ENCODE peak calls at places on chromosomes 13 and 19, in six cellular contexts. X is NCI-H774; Q is AG04450; E is T1000; K is effector CD4-positive, alpha-beta T cell; T is AG10803. Z is an unnamed sample.

GRCh38 chr19:6519289-6519688 is 11.5 kb upstream of the TNFSF9 start:
- DNase-seq in X (no peak), Q (no peak), E (no peak), K (no peak), T (peak), Z (no peak)

GRCh38 chr13:36275190-36276002 is 22.2 kb downstream of the CCDC169 start:
- DNase-seq in X (no peak), Q (peak), E (no peak), K (no peak), T (peak), Z (peak)

GRCh38 chr13:50230365-50230978 is 215.2 kb downstream of the KCNRG start:
- DNase-seq in X (no peak), Q (no peak), E (no peak), K (no peak), T (peak), Z (peak)

GRCh38 chr13:83221256-83221655 is 661.0 kb downstream of the SLITRK1 start:
- DNase-seq in X (no peak), Q (no peak), E (no peak), K (no peak), T (no peak), Z (no peak)

GRCh38 chr19:38367041-38367440 is 7.3 kb upstream of the PSMD8 start:
- DNase-seq in X (no peak), Q (no peak), E (no peak), K (no peak), T (no peak), Z (no peak)

GRCh38 chr13:44874886-44875630 is 114.2 kb downstream of the NUFIP1 start:
- DNase-seq in X (no peak), Q (no peak), E (no peak), K (no peak), T (peak), Z (no peak)

GRCh38 chr19:13484141-13484540 is 22.1 kb downstream of the CACNA1A start:
- DNase-seq in X (no peak), Q (no peak), E (no peak), K (no peak), T (peak), Z (no peak)

GRCh38 chr19:10514211-10515145 is 2.8 kb downstream of the S1PR5 start:
- DNase-seq in X (no peak), Q (no peak), E (no peak), K (no peak), T (no peak), Z (no peak)

GRCh38 chr13:100721885-100722512 is 47.4 kb upstream of the TMTC4 start:
- DNase-seq in X (no peak), Q (peak), E (no peak), K (peak), T (peak), Z (no peak)

GRCh38 chr19:41563847-41564514 is 12.0 kb upstream of the CEACAM21 start:
- DNase-seq in X (no peak), Q (no peak), E (no peak), K (peak), T (no peak), Z (no peak)

GRCh38 chr19:18390075-18390909 is 4.3 kb downstream of the GDF15 start:
- DNase-seq in X (no peak), Q (no peak), E (no peak), K (no peak), T (no peak), Z (no peak)

GRCh38 chr13:54394908-54395307 is 1366.3 kb downstream of the OLFM4 start:
- DNase-seq in X (no peak), Q (no peak), E (no peak), K (no peak), T (no peak), Z (no peak)

GRCh38 chr13:30776661-30777060 is 41.3 kb downstream of the ALOX5AP start:
- DNase-seq in X (no peak), Q (no peak), E (no peak), K (no peak), T (no peak), Z (no peak)

GRCh38 chr13:52784591-52785340 is 45.1 kb upstream of the CNMD start:
- DNase-seq in X (no peak), Q (no peak), E (no peak), K (no peak), T (no peak), Z (no peak)

GRCh38 chr13:31227870-31228269 is 28.1 kb downstream of the B3GLCT start:
- DNase-seq in X (no peak), Q (no peak), E (no peak), K (no peak), T (no peak), Z (no peak)

GRCh38 chr19:6528544-6529121 is 2.2 kb upstream of the TNFSF9 start:
- DNase-seq in X (no peak), Q (no peak), E (no peak), K (no peak), T (no peak), Z (no peak)

GRCh38 chr13:65260938-65261880 is 1968.9 kb downstream of the PCDH9 start:
- DNase-seq in X (no peak), Q (no peak), E (no peak), K (no peak), T (no peak), Z (no peak)

GRCh38 chr13:113857531-113858195 is 6.2 kb downstream of the GAS6 start:
- DNase-seq in X (no peak), Q (no peak), E (no peak), K (no peak), T (no peak), Z (no peak)

GRCh38 chr13:70384156-70384555 is 275.9 kb upstream of the KLHL1 start:
- DNase-seq in X (no peak), Q (no peak), E (no peak), K (no peak), T (no peak), Z (no peak)

GRCh38 chr13:110359840-110360301 is 52.8 kb downstream of the COL4A2 start:
- DNase-seq in X (no peak), Q (peak), E (no peak), K (no peak), T (no peak), Z (no peak)

GRCh38 chr19:29672933-29673336 is 7.7 kb downstream of the PLEKHF1 start:
- DNase-seq in X (no peak), Q (no peak), E (no peak), K (peak), T (no peak), Z (no peak)

GRCh38 chr19:41323430-41324125 is 13.6 kb downstream of the CCDC97 start:
- DNase-seq in X (no peak), Q (peak), E (peak), K (no peak), T (peak), Z (peak)

GRCh38 chr13:29369060-29369743 is 226.3 kb downstream of the SLC7A1 start:
- DNase-seq in X (peak), Q (no peak), E (no peak), K (no peak), T (peak), Z (peak)

GRCh38 chr19:2436926-2437325 is 9.5 kb upstream of the TIMM13 start:
- DNase-seq in X (no peak), Q (no peak), E (no peak), K (no peak), T (no peak), Z (no peak)

GRCh38 chr13:95058680-95059079 is 242.6 kb downstream of the ABCC4 start:
- DNase-seq in X (no peak), Q (no peak), E (no peak), K (no peak), T (no peak), Z (no peak)

GRCh38 chr13:109862627-109863026 is 76.2 kb upstream of the IRS2 start:
- DNase-seq in X (no peak), Q (no peak), E (no peak), K (no peak), T (no peak), Z (peak)

Z was measured in PC-9.